ENCODE peak calls at places on chromosomes 6 and 20, in five cellular contexts. One of them, this sample, is unnamed.

GRCh38 chr20:49595811-49596545 is 28.0 kb upstream of the PTGIS start:
- DNase-seq in stimulated activated CD4-positive, alpha-beta T cell treated with anti-CD3 and anti-CD28 coated beads, Interleukin-1b, Interleukin-23, amount 100 ng/mL, for 24 hours: peak
- DNase-seq in mucosa of descending colon: no peak
- DNase-seq in heart right ventricle: no peak
- DNase-seq in hypothalamus: no peak
- DNase-seq in this sample: no peak

GRCh38 chr20:19735446-19735845 is 22.6 kb upstream of the RIN2 start:
- DNase-seq in stimulated activated CD4-positive, alpha-beta T cell treated with anti-CD3 and anti-CD28 coated beads, Interleukin-1b, Interleukin-23, amount 100 ng/mL, for 24 hours: no peak
- DNase-seq in mucosa of descending colon: peak
- DNase-seq in heart right ventricle: peak
- DNase-seq in hypothalamus: no peak
- DNase-seq in this sample: no peak

GRCh38 chr6:41728073-41728936 is 7.1 kb downstream of the TFEB start:
- DNase-seq in stimulated activated CD4-positive, alpha-beta T cell treated with anti-CD3 and anti-CD28 coated beads, Interleukin-1b, Interleukin-23, amount 100 ng/mL, for 24 hours: no peak
- DNase-seq in mucosa of descending colon: peak
- DNase-seq in heart right ventricle: no peak
- DNase-seq in hypothalamus: no peak
- DNase-seq in this sample: no peak

GRCh38 chr20:11453430-11453829 is 464.3 kb upstream of the BTBD3 start:
- DNase-seq in stimulated activated CD4-positive, alpha-beta T cell treated with anti-CD3 and anti-CD28 coated beads, Interleukin-1b, Interleukin-23, amount 100 ng/mL, for 24 hours: no peak
- DNase-seq in mucosa of descending colon: no peak
- DNase-seq in heart right ventricle: no peak
- DNase-seq in hypothalamus: no peak
- DNase-seq in this sample: no peak

GRCh38 chr6:146594495-146594894 is 4.3 kb upstream of the ADGB start:
- DNase-seq in stimulated activated CD4-positive, alpha-beta T cell treated with anti-CD3 and anti-CD28 coated beads, Interleukin-1b, Interleukin-23, amount 100 ng/mL, for 24 hours: no peak
- DNase-seq in mucosa of descending colon: no peak
- DNase-seq in heart right ventricle: no peak
- DNase-seq in hypothalamus: no peak
- DNase-seq in this sample: no peak

GRCh38 chr6:162644153-162644552 is 83.4 kb downstream of the PRKN start:
- DNase-seq in stimulated activated CD4-positive, alpha-beta T cell treated with anti-CD3 and anti-CD28 coated beads, Interleukin-1b, Interleukin-23, amount 100 ng/mL, for 24 hours: no peak
- DNase-seq in mucosa of descending colon: no peak
- DNase-seq in heart right ventricle: no peak
- DNase-seq in hypothalamus: no peak
- DNase-seq in this sample: no peak

GRCh38 chr20:13338999-13339411 is 117.9 kb downstream of the ISM1 start:
- DNase-seq in stimulated activated CD4-positive, alpha-beta T cell treated with anti-CD3 and anti-CD28 coated beads, Interleukin-1b, Interleukin-23, amount 100 ng/mL, for 24 hours: no peak
- DNase-seq in mucosa of descending colon: no peak
- DNase-seq in heart right ventricle: no peak
- DNase-seq in hypothalamus: no peak
- DNase-seq in this sample: no peak

GRCh38 chr6:145233955-145234354 is 501.4 kb downstream of the EPM2A start:
- DNase-seq in stimulated activated CD4-positive, alpha-beta T cell treated with anti-CD3 and anti-CD28 coated beads, Interleukin-1b, Interleukin-23, amount 100 ng/mL, for 24 hours: no peak
- DNase-seq in mucosa of descending colon: no peak
- DNase-seq in heart right ventricle: no peak
- DNase-seq in hypothalamus: no peak
- DNase-seq in this sample: no peak

GRCh38 chr6:78947962-78948361 is 80.6 kb downstream of the IRAK1BP1 start:
- DNase-seq in stimulated activated CD4-positive, alpha-beta T cell treated with anti-CD3 and anti-CD28 coated beads, Interleukin-1b, Interleukin-23, amount 100 ng/mL, for 24 hours: no peak
- DNase-seq in mucosa of descending colon: no peak
- DNase-seq in heart right ventricle: no peak
- DNase-seq in hypothalamus: no peak
- DNase-seq in this sample: no peak

GRCh38 chr6:111530218-111530617 is 47.2 kb upstream of the REV3L start:
- DNase-seq in stimulated activated CD4-positive, alpha-beta T cell treated with anti-CD3 and anti-CD28 coated beads, Interleukin-1b, Interleukin-23, amount 100 ng/mL, for 24 hours: no peak
- DNase-seq in mucosa of descending colon: no peak
- DNase-seq in heart right ventricle: no peak
- DNase-seq in hypothalamus: no peak
- DNase-seq in this sample: no peak

GRCh38 chr6:137879885-137880430 is 12.9 kb downstream of the TNFAIP3 start:
- DNase-seq in stimulated activated CD4-positive, alpha-beta T cell treated with anti-CD3 and anti-CD28 coated beads, Interleukin-1b, Interleukin-23, amount 100 ng/mL, for 24 hours: no peak
- DNase-seq in mucosa of descending colon: no peak
- DNase-seq in heart right ventricle: no peak
- DNase-seq in hypothalamus: no peak
- DNase-seq in this sample: no peak

GRCh38 chr20:62652051-62652893 is 10.0 kb downstream of the SLCO4A1 start:
- DNase-seq in stimulated activated CD4-positive, alpha-beta T cell treated with anti-CD3 and anti-CD28 coated beads, Interleukin-1b, Interleukin-23, amount 100 ng/mL, for 24 hours: peak
- DNase-seq in mucosa of descending colon: peak
- DNase-seq in heart right ventricle: peak
- DNase-seq in hypothalamus: peak
- DNase-seq in this sample: peak

GRCh38 chr6:100491947-100492670 is 27.4 kb upstream of the SIM1 start:
- DNase-seq in stimulated activated CD4-positive, alpha-beta T cell treated with anti-CD3 and anti-CD28 coated beads, Interleukin-1b, Interleukin-23, amount 100 ng/mL, for 24 hours: no peak
- DNase-seq in mucosa of descending colon: no peak
- DNase-seq in heart right ventricle: no peak
- DNase-seq in hypothalamus: no peak
- DNase-seq in this sample: no peak

GRCh38 chr20:3680701-3681351 is 984 bp downstream of the ADAM33 start:
- DNase-seq in stimulated activated CD4-positive, alpha-beta T cell treated with anti-CD3 and anti-CD28 coated beads, Interleukin-1b, Interleukin-23, amount 100 ng/mL, for 24 hours: no peak
- DNase-seq in mucosa of descending colon: no peak
- DNase-seq in heart right ventricle: no peak
- DNase-seq in hypothalamus: no peak
- DNase-seq in this sample: no peak

This sample was measured in right lobe of liver.